ENCODE peak calls at places on chromosomes 12 and 14, in seven cellular contexts. K is H9, O is IMR-90, P is left ventricle myocardium inferior, L is heart left ventricle, H is MM.1S, J is kidney. W is an unnamed sample. For H3K4me1, the result is how much of the 10 kb centered on the place peaks cover.

GRCh38 chr12:111438501-111438900 is 32.8 kb downstream of the SH2B3 start:
- DNase-seq in O (peak), P (no peak), H (no peak), L (peak), J (peak), K (no peak), W (peak)

GRCh38 chr12:82627799-82628198 is 58.9 kb upstream of the TMTC2 start:
- DNase-seq in J (no peak), L (no peak), O (peak), P (no peak), H (peak), K (peak), W (no peak)

GRCh38 chr12:32107376-32108267 is 975 bp downstream of the BICD1 start:
- DNase-seq in J (no peak), K (no peak), L (no peak), P (no peak), H (no peak), O (peak), W (no peak)

GRCh38 chr14:94906577-94906976 is 136.7 kb upstream of the GSC start:
- DNase-seq in H (no peak), L (no peak), O (no peak), P (no peak), J (no peak), K (no peak), W (no peak)

GRCh38 chr12:120972870-120973543 is 5.3 kb upstream of the HNF1A start:
- DNase-seq in J (peak), O (no peak), L (no peak), H (no peak), K (peak), P (no peak), W (peak)

GRCh38 chr14:51582437-51582836 is 69.3 kb upstream of the FRMD6 start:
- DNase-seq in O (peak), P (no peak), H (no peak), J (no peak), L (no peak), K (no peak), W (no peak)

GRCh38 chr12:10615532-10615931 is 2.1 kb upstream of the MAGOHB start:
- DNase-seq in O (no peak), J (no peak), L (no peak), P (no peak), H (no peak), K (no peak), W (no peak)

GRCh38 chr12:15276088-15276698 is 46.1 kb upstream of the PTPRO start:
- DNase-seq in K (no peak), P (no peak), O (peak), J (no peak), L (no peak), H (no peak), W (no peak)

GRCh38 chr14:59161571-59162175 is 26.8 kb upstream of the DAAM1 start:
- DNase-seq in P (no peak), K (no peak), H (no peak), O (peak), J (no peak), L (no peak), W (no peak)

GRCh38 chr12:1287446-1287975 is 296.5 kb downstream of the ERC1 start:
- DNase-seq in K (no peak), J (no peak), L (no peak), H (no peak), O (peak), P (no peak), W (no peak)

GRCh38 chr12:122740351-122740750 is 9.7 kb upstream of the HCAR1 start:
- DNase-seq in J (peak), O (no peak), P (no peak), L (no peak), H (no peak), K (no peak), W (no peak)

GRCh38 chr12:122749569-122750332 is 2.9 kb upstream of the DENR start:
- DNase-seq in P (no peak), H (no peak), J (peak), O (no peak), K (peak), L (no peak), W (no peak)

GRCh38 chr12:122738561-122738960 is 7.9 kb upstream of the HCAR1 start:
- DNase-seq in P (no peak), L (no peak), K (no peak), O (no peak), H (no peak), J (no peak), W (no peak)

GRCh38 chr12:122747224-122748175 is 5.1 kb upstream of the DENR start:
- DNase-seq in O (no peak), J (peak), L (no peak), P (no peak), K (no peak), H (no peak), W (no peak)

DNA sequence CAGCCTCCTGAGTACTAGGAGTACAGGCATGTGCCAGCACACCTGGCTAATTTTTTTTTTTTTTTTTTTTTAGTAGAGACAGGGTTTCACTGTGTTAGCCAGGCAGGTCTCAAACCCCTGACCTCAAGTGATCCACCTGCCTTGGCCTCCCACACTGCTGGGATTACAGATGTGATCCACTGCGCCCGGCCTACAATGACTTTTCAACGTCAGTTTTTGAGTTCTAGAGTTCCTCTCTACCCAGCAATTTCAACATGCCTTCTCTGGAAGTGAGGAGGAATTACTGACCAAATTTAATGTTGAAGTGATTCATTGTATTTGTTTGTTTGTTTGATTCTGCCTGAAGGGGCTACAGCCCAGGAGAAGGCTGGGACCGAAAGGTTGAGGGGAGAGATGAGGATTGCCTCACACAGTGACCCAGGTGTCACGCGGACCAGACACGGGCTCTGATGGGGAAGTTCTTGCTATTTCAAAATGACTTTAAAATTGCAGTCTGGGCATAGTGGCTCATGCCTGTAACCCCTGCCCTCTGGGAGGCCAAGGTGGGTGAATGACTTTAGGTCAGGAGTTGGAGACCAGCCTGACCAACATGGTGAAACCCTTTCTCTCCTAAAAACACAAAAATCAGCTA is 8.6 kb upstream of the DENR start:
- DNase-seq in P (no peak), K (no peak), O (no peak), H (no peak), L (no peak), J (peak), W (no peak)
- H3K27ac ChIP-seq in P (no peak), K (no peak), O (no peak), H (no peak), L (no peak), J (no peak), W (no peak)

GRCh38 chr12:51323966-51324895 is at the start of gene BIN2:
- DNase-seq in P (peak), O (no peak), K (no peak), J (peak), H (peak), L (peak), W (peak)
- H3K4me1 ChIP-seq in P (under half), O (under half), K (under half), J (under half), H (half or more), L (under half), W (under half)

GRCh38 chr14:60229614-60230013 is 19.4 kb upstream of the PPM1A start:
- DNase-seq in O (no peak), J (no peak), L (no peak), K (no peak), P (no peak), H (no peak), W (no peak)

GRCh38 chr14:60232185-60232584 is 16.8 kb upstream of the PPM1A start:
- DNase-seq in H (no peak), P (no peak), K (no peak), J (no peak), O (no peak), L (no peak), W (no peak)

GRCh38 chr14:60235440-60235839 is 13.6 kb upstream of the PPM1A start:
- DNase-seq in L (no peak), K (no peak), O (no peak), J (no peak), P (no peak), H (no peak), W (no peak)

GRCh38 chr14:60233891-60234290 is 15.1 kb upstream of the PPM1A start:
- DNase-seq in K (no peak), J (no peak), O (no peak), H (no peak), L (no peak), P (no peak), W (no peak)

GRCh38 chr14:60233251-60233650 is 15.8 kb upstream of the PPM1A start:
- DNase-seq in O (peak), K (no peak), P (no peak), L (no peak), J (no peak), H (no peak), W (no peak)
- TF ChIP-seq CTCF in O (no peak), K (no peak), P (no peak), L (no peak), J (no peak), H (no peak), W (no peak)

GRCh38 chr14:32329690-32330290 is 692 bp downstream of the AKAP6 start:
- DNase-seq in H (peak), P (no peak), J (no peak), K (no peak), L (no peak), O (no peak), W (no peak)
- H3K27ac ChIP-seq in H (peak), P (no peak), J (no peak), K (no peak), L (no peak), O (no peak), W (no peak)